ENCODE peak calls at places on chromosomes 4 and X, in six cellular contexts. One of them, this sample, is unnamed. For H3K4me1, the result is how much of the 10 kb centered on the place peaks cover.

GRCh38 chr4:137367608-137368007 is 164.7 kb downstream of the PCDH18 start:
- DNase-seq in mammary epithelial cell: peak
- DNase-seq in GM23248: peak
- DNase-seq in left lung: no peak
- DNase-seq in transverse colon: no peak
- DNase-seq in mesendoderm: no peak
- DNase-seq in this sample: no peak

GRCh38 chr4:158111241-158111640 is 61.6 kb downstream of the GASK1B start:
- DNase-seq in mammary epithelial cell: peak
- DNase-seq in GM23248: peak
- DNase-seq in left lung: no peak
- DNase-seq in transverse colon: no peak
- DNase-seq in mesendoderm: no peak
- DNase-seq in this sample: no peak

GRCh38 chr4:155657985-155658384 is 8.7 kb upstream of the GUCY1A1 start:
- DNase-seq in mammary epithelial cell: no peak
- DNase-seq in GM23248: no peak
- DNase-seq in left lung: no peak
- DNase-seq in transverse colon: no peak
- DNase-seq in mesendoderm: no peak
- DNase-seq in this sample: no peak

GRCh38 chr4:83582289-83582756 is 46.4 kb downstream of the GPAT3 start:
- DNase-seq in mammary epithelial cell: peak
- DNase-seq in GM23248: peak
- DNase-seq in left lung: no peak
- DNase-seq in transverse colon: peak
- DNase-seq in mesendoderm: peak
- DNase-seq in this sample: no peak

GRCh38 chr4:81723927-81724587 is 252.3 kb upstream of the RASGEF1B start:
- DNase-seq in mammary epithelial cell: peak
- DNase-seq in GM23248: no peak
- DNase-seq in left lung: no peak
- DNase-seq in transverse colon: peak
- DNase-seq in mesendoderm: no peak
- DNase-seq in this sample: no peak

GRCh38 chr4:139875456-139875855 is 209.8 kb downstream of the MGST2 start:
- DNase-seq in mammary epithelial cell: no peak
- DNase-seq in GM23248: no peak
- DNase-seq in left lung: no peak
- DNase-seq in transverse colon: no peak
- DNase-seq in mesendoderm: peak
- DNase-seq in this sample: no peak

GRCh38 chrX:23246001-23246400 is 88.6 kb upstream of the PTCHD1 start:
- DNase-seq in mammary epithelial cell: peak
- DNase-seq in GM23248: no peak
- DNase-seq in left lung: no peak
- DNase-seq in transverse colon: no peak
- DNase-seq in mesendoderm: no peak
- DNase-seq in this sample: no peak

GRCh38 chrX:136275553-136275952 is 24.4 kb upstream of the MAP7D3 start:
- DNase-seq in mammary epithelial cell: no peak
- DNase-seq in GM23248: no peak
- DNase-seq in left lung: no peak
- DNase-seq in transverse colon: peak
- DNase-seq in mesendoderm: no peak
- DNase-seq in this sample: no peak

GRCh38 chr4:7727727-7728126 is 211.9 kb downstream of the AFAP1 start:
- DNase-seq in mammary epithelial cell: peak
- DNase-seq in GM23248: peak
- DNase-seq in left lung: no peak
- DNase-seq in transverse colon: no peak
- DNase-seq in mesendoderm: no peak
- DNase-seq in this sample: no peak

GRCh38 chr4:110622841-110623709 is at the start of gene PITX2:
- DNase-seq in mammary epithelial cell: peak
- DNase-seq in GM23248: peak
- DNase-seq in left lung: peak
- DNase-seq in transverse colon: peak
- DNase-seq in mesendoderm: peak
- DNase-seq in this sample: no peak

GRCh38 chr4:68391451-68391850 is 41.6 kb upstream of the YTHDC1 start:
- DNase-seq in mammary epithelial cell: no peak
- DNase-seq in GM23248: no peak
- DNase-seq in left lung: no peak
- DNase-seq in transverse colon: no peak
- DNase-seq in mesendoderm: peak
- DNase-seq in this sample: no peak

GRCh38 chrX:626745-627509 is 3.7 kb upstream of the SHOX start:
- DNase-seq in mammary epithelial cell: no peak
- DNase-seq in GM23248: no peak
- DNase-seq in left lung: no peak
- DNase-seq in transverse colon: no peak
- DNase-seq in mesendoderm: peak
- DNase-seq in this sample: no peak

GRCh38 chrX:38513087-38513742 is 48.1 kb upstream of the TSPAN7 start:
- DNase-seq in mammary epithelial cell: no peak
- DNase-seq in GM23248: no peak
- DNase-seq in left lung: no peak
- DNase-seq in transverse colon: no peak
- DNase-seq in mesendoderm: no peak
- DNase-seq in this sample: no peak

GRCh38 chr4:112266823-112267222 is 18.9 kb downstream of the TIFA start:
- DNase-seq in mammary epithelial cell: peak
- DNase-seq in GM23248: peak
- DNase-seq in left lung: no peak
- DNase-seq in transverse colon: no peak
- DNase-seq in mesendoderm: no peak
- DNase-seq in this sample: no peak

GRCh38 chr4:89639395-89639794 is 197.6 kb downstream of the SNCA start:
- DNase-seq in mammary epithelial cell: no peak
- DNase-seq in GM23248: no peak
- DNase-seq in left lung: no peak
- DNase-seq in transverse colon: no peak
- DNase-seq in mesendoderm: no peak
- DNase-seq in this sample: no peak

GRCh38 chr4:166432125-166432524 is 559.1 kb downstream of the TLL1 start:
- DNase-seq in mammary epithelial cell: no peak
- DNase-seq in GM23248: no peak
- DNase-seq in left lung: no peak
- DNase-seq in transverse colon: no peak
- DNase-seq in mesendoderm: no peak
- DNase-seq in this sample: no peak
- H3K4me1 ChIP-seq in mammary epithelial cell: under half
- H3K4me1 ChIP-seq in GM23248: under half
- H3K4me1 ChIP-seq in left lung: under half
- H3K4me1 ChIP-seq in transverse colon: under half
- H3K4me1 ChIP-seq in mesendoderm: under half
- H3K4me1 ChIP-seq in this sample: under half

DNA sequence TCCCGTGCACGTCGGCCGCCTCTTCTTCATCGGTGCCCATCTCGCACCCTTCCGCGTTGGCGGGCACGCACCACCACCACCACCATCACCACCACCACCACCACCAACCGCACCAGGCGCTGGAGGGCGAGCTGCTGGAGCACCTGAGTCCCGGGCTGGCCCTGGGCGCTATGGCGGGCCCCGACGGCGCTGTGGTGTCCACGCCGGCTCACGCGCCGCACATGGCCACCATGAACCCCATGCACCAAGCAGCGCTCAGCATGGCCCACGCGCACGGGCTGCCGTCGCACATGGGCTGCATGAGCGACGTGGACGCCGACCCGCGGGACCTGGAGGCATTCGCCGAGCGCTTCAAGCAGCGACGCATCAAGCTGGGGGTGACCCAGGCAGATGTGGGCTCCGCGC is 1.3 kb downstream of the POU4F2 start:
- DNase-seq in mammary epithelial cell: no peak
- DNase-seq in GM23248: no peak
- DNase-seq in left lung: no peak
- DNase-seq in transverse colon: no peak
- DNase-seq in mesendoderm: no peak
- DNase-seq in this sample: no peak
- H3K4me3 ChIP-seq in mammary epithelial cell: no peak
- H3K4me3 ChIP-seq in GM23248: no peak
- H3K4me3 ChIP-seq in left lung: no peak
- H3K4me3 ChIP-seq in transverse colon: no peak
- H3K4me3 ChIP-seq in mesendoderm: no peak
- H3K4me3 ChIP-seq in this sample: no peak

DNA sequence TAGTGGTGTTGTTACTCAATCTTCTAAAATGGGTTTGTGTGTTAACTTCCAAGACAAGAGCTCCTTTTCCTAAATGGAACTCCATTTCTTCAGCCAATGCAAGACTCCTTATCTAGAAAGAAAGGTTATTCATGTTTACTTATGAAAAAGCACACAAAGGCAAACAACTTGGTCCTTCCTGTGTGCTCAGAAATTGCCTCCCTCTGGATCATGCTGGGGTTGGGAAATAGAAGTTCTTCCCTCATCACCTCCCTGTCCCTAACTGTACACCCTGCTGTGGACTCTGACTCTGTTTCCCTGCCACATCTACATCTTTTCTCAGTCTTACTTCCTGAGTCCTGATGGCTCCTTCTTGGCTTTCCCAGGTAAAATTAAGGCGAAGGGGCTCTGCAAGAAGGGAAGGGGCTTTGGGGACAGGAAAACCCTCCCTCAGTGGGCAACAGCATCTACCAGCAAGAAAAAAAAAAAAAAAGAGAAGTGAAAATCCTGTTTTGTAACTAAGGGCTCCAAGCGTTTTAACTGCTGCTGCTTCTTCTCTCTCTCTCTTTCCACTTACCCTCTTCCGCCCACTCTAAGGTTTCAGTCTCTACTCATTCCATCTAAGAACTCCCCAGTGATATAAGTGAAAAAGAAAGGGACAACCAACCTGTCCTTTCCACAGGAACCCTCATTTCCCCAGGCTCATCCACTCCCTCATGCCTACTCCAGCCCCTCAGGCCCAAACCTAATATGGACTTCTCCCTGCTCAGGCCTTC is 19.9 kb upstream of the TASL start:
- DNase-seq in mammary epithelial cell: no peak
- DNase-seq in GM23248: no peak
- DNase-seq in left lung: no peak
- DNase-seq in transverse colon: no peak
- DNase-seq in mesendoderm: no peak
- DNase-seq in this sample: no peak
- H3K27ac ChIP-seq in mammary epithelial cell: no peak
- H3K27ac ChIP-seq in GM23248: no peak
- H3K27ac ChIP-seq in left lung: peak
- H3K27ac ChIP-seq in transverse colon: no peak
- H3K27ac ChIP-seq in mesendoderm: no peak
- H3K27ac ChIP-seq in this sample: no peak

GRCh38 chrX:96453139-96453538 is 231.5 kb upstream of the DIAPH2 start:
- DNase-seq in mammary epithelial cell: no peak
- DNase-seq in GM23248: no peak
- DNase-seq in left lung: no peak
- DNase-seq in transverse colon: no peak
- DNase-seq in mesendoderm: no peak
- DNase-seq in this sample: no peak
- H3K4me1 ChIP-seq in mammary epithelial cell: under half
- H3K4me1 ChIP-seq in GM23248: under half
- H3K4me1 ChIP-seq in left lung: under half
- H3K4me1 ChIP-seq in transverse colon: under half
- H3K4me1 ChIP-seq in mesendoderm: under half
- H3K4me1 ChIP-seq in this sample: under half

GRCh38 chrX:11688201-11688600 is 22.5 kb upstream of the ARHGAP6 start:
- DNase-seq in mammary epithelial cell: no peak
- DNase-seq in GM23248: peak
- DNase-seq in left lung: no peak
- DNase-seq in transverse colon: no peak
- DNase-seq in mesendoderm: no peak
- DNase-seq in this sample: no peak

GRCh38 chrX:11683057-11683456 is 17.3 kb upstream of the ARHGAP6 start:
- DNase-seq in mammary epithelial cell: no peak
- DNase-seq in GM23248: no peak
- DNase-seq in left lung: no peak
- DNase-seq in transverse colon: no peak
- DNase-seq in mesendoderm: no peak
- DNase-seq in this sample: no peak

DNA sequence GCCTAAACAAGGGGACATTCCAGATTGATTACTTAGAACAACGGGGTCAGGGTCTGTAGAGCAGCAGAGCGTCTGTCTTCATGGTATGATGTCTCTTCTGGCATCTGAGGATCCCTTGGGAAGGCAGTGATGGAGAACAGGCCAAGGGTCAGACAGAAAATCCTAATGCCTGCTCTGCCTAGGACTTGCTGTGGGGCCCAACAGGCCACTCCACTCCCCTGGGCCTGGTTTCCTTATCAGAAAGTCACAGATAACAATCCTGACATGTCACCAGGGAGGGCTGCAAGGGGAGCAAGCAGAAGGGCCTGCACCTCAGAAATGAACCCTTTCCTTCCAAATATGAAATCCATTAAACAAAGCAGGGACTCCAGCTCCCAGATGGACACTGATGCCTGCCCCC is 21.4 kb upstream of the ARHGAP6 start:
- DNase-seq in mammary epithelial cell: no peak
- DNase-seq in GM23248: no peak
- DNase-seq in left lung: no peak
- DNase-seq in transverse colon: no peak
- DNase-seq in mesendoderm: no peak
- DNase-seq in this sample: no peak
- H3K4me3 ChIP-seq in mammary epithelial cell: no peak
- H3K4me3 ChIP-seq in GM23248: no peak
- H3K4me3 ChIP-seq in left lung: no peak
- H3K4me3 ChIP-seq in transverse colon: no peak
- H3K4me3 ChIP-seq in mesendoderm: no peak
- H3K4me3 ChIP-seq in this sample: no peak